ENCODE peak calls at places on chromosomes 11 and 22, in five cellular contexts. S, U, O, W and N are unnamed samples.

GRCh38 chr11:105265859-105266258 is 126.3 kb upstream of the CARD18 start:
- DNase-seq in S (no peak), W (no peak), O (no peak), U (peak), N (no peak)

GRCh38 chr11:18721576-18722292 is 4.3 kb downstream of the IGSF22 start:
- DNase-seq in W (peak), O (no peak), U (peak), S (no peak), N (peak)

GRCh38 chr11:114275295-114275694 is 20.9 kb upstream of the NNMT start:
- DNase-seq in U (no peak), W (no peak), O (peak), S (no peak), N (no peak)

GRCh38 chr11:73662445-73663157 is 16.2 kb downstream of the PLEKHB1 start:
- DNase-seq in O (no peak), W (no peak), S (no peak), U (peak), N (no peak)

GRCh38 chr11:3831378-3832239 is 9.2 kb downstream of the RHOG start:
- DNase-seq in S (no peak), O (no peak), W (no peak), U (no peak), N (no peak)

GRCh38 chr11:67022961-67023956 is at the start of gene SYT12:
- DNase-seq in O (no peak), W (no peak), S (no peak), U (peak), N (no peak)

GRCh38 chr22:17672417-17672991 is 33.9 kb downstream of the BCL2L13 start:
- DNase-seq in S (no peak), U (no peak), W (no peak), O (no peak), N (no peak)

GRCh38 chr11:128690746-128691091 is 3.2 kb upstream of the FLI1 start:
- DNase-seq in U (peak), W (no peak), S (no peak), O (no peak), N (no peak)

GRCh38 chr11:100918551-100919500 is 210.8 kb downstream of the PGR start:
- DNase-seq in O (no peak), U (no peak), W (no peak), S (no peak), N (no peak)

GRCh38 chr22:35436421-35436820 is 36.5 kb downstream of the MCM5 start:
- DNase-seq in O (no peak), W (no peak), S (no peak), U (no peak), N (no peak)

GRCh38 chr11:111520565-111520964 is 6.0 kb downstream of the HOATZ start:
- DNase-seq in U (peak), S (no peak), O (no peak), W (no peak), N (no peak)

GRCh38 chr22:30922151-30922611 is 46.4 kb downstream of the MORC2 start:
- DNase-seq in W (peak), S (no peak), O (peak), U (peak), N (peak)

GRCh38 chr11:76978818-76979217 is 55.4 kb upstream of the B3GNT6 start:
- DNase-seq in U (no peak), W (no peak), S (no peak), O (no peak), N (no peak)

GRCh38 chr22:42928969-42929837 is 72.1 kb upstream of the ARFGAP3 start:
- DNase-seq in S (no peak), U (peak), W (no peak), O (peak), N (no peak)

GRCh38 chr11:2294340-2295290 is 7.1 kb downstream of the C11orf21 start:
- DNase-seq in U (no peak), S (no peak), W (no peak), O (no peak), N (no peak)

GRCh38 chr11:15893080-15893492 is 463.3 kb downstream of the SOX6 start:
- DNase-seq in O (no peak), S (no peak), U (no peak), W (no peak), N (no peak)

GRCh38 chr11:69839516-69839915 is 20.3 kb upstream of the FGF3 start:
- DNase-seq in U (no peak), W (no peak), O (no peak), S (no peak), N (no peak)

GRCh38 chr22:37175414-37176144 is 12.5 kb downstream of the C1QTNF6 start:
- DNase-seq in O (no peak), S (no peak), U (peak), W (no peak), N (no peak)

GRCh38 chr22:45542001-45542520 is 39.4 kb downstream of the FBLN1 start:
- DNase-seq in W (no peak), U (no peak), O (no peak), S (no peak), N (no peak)

GRCh38 chr11:124754710-124755109 is 2.7 kb upstream of the VSIG2 start:
- DNase-seq in W (no peak), O (no peak), U (no peak), S (no peak), N (no peak)

GRCh38 chr11:128262463-128263345 is 324.7 kb downstream of the ETS1 start:
- DNase-seq in O (no peak), S (no peak), U (no peak), W (no peak), N (no peak)

GRCh38 chr11:124812876-124813275 is 12.7 kb upstream of the MSANTD2 start:
- DNase-seq in S (no peak), U (peak), O (no peak), W (no peak), N (no peak)

GRCh38 chr11:5818245-5818865 is 9.6 kb downstream of the OR52N2 start:
- DNase-seq in W (no peak), S (no peak), O (no peak), U (no peak), N (no peak)

GRCh38 chr22:46007848-46008261 is 30.9 kb upstream of the WNT7B start:
- DNase-seq in O (peak), U (peak), S (no peak), W (no peak), N (no peak)

GRCh38 chr11:101618691-101619090 is 34.9 kb upstream of the TRPC6 start:
- DNase-seq in W (no peak), U (peak), S (no peak), O (no peak), N (no peak)

GRCh38 chr22:31952459-31952858 is 8.1 kb downstream of the YWHAH start:
- DNase-seq in O (no peak), W (no peak), U (peak), S (no peak), N (no peak)

GRCh38 chr11:70014291-70014690 is 63.8 kb upstream of the ANO1 start:
- DNase-seq in O (no peak), S (no peak), U (no peak), W (no peak), N (no peak)

GRCh38 chr11:68845351-68846002 is 3.8 kb upstream of the CPT1A start:
- DNase-seq in S (no peak), O (peak), W (no peak), U (no peak), N (no peak)

GRCh38 chr22:46110215-46110614 is 40.1 kb upstream of the PPARA start:
- DNase-seq in S (no peak), W (no peak), O (no peak), U (peak), N (no peak)

GRCh38 chr22:49093192-49093880 is 734.3 kb downstream of the BRD1 start:
- DNase-seq in S (no peak), U (no peak), O (no peak), W (no peak), N (no peak)

GRCh38 chr22:49094151-49094550 is 733.5 kb downstream of the BRD1 start:
- DNase-seq in S (no peak), U (no peak), W (no peak), O (no peak), N (no peak)

GRCh38 chr22:49095366-49095765 is 732.3 kb downstream of the BRD1 start:
- DNase-seq in S (no peak), W (no peak), O (no peak), U (no peak), N (no peak)

GRCh38 chr22:49096476-49096875 is 731.2 kb downstream of the BRD1 start:
- DNase-seq in U (no peak), O (no peak), S (no peak), W (no peak), N (no peak)

GRCh38 chr22:49094858-49095257 is 732.8 kb downstream of the BRD1 start:
- DNase-seq in U (no peak), W (no peak), O (no peak), S (no peak), N (no peak)
- H3K27ac ChIP-seq in U (no peak), W (no peak), O (no peak), S (no peak), N (no peak)

DNA sequence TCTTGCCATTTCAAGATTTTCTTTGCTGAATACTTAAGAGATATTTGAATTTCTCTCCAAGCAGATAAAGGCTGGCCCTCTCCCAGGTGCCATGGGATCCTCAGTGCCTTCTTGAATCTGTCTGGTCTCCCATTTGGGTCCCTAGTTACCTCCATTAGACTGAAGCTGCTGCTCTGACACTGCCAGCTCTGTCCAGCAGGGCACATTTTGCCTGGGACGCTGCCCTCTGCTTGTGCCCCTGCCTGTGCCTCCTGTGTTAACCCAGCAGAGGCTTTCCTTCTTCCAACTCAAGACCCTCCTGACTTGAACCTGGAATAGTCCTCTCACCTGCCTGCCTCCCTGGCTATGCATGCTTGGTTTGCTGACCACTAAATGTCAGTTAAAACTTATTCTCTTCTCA is 406.3 kb downstream of the BUD13 start:
- DNase-seq in W (no peak), S (no peak), O (no peak), U (no peak), N (no peak)
- H3K27ac ChIP-seq in W (no peak), S (no peak), O (no peak), U (no peak), N (no peak)

DNA sequence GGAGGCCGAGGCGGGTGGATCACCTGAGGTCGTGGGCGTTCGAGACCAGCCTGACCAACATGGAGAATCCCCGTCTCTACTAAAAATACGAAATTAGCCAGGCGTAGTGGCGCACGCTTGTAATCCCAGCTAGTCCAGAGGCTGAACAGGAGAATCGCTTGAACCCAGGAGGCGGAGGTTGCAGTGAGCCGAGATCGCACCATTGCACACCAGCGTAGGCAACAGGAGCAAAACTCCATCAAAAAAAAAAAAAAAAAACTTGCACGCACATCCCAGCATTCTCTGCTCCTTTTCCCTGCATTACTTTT is 934 bp upstream of the ATL3 start:
- DNase-seq in U (no peak), S (no peak), W (no peak), O (no peak), N (no peak)
- H3K27ac ChIP-seq in U (peak), S (no peak), W (no peak), O (peak), N (peak)

GRCh38 chr22:40595497-40596234 is 40.9 kb downstream of the MRTFA start:
- DNase-seq in U (peak), S (no peak), O (no peak), W (no peak), N (no peak)

GRCh38 chr22:40593460-40594273 is 42.9 kb downstream of the MRTFA start:
- DNase-seq in W (no peak), O (no peak), S (no peak), U (no peak), N (no peak)

GRCh38 chr22:40594924-40595323 is 41.6 kb downstream of the MRTFA start:
- DNase-seq in W (no peak), S (no peak), O (no peak), U (no peak), N (no peak)

GRCh38 chr22:40592352-40593113 is 44.0 kb downstream of the MRTFA start:
- DNase-seq in O (no peak), S (no peak), U (no peak), W (no peak), N (no peak)

DNA sequence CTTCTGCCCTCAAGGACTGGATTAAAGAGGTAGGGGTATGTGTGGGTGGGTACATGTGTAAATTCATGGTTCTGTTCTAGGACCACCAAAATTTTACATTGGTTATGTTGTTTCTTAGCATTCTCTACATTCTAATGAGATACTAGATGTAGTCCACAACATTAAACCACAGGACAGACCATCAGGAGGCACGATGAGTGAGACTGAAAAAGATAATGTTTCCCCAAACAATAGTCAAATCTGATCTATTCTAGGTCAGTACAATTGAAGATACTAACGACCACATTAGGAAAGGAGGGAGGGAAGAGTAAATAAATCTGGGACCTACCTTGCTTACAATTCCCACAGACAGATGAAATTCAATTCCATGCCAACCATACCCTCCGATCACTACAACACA is 42.2 kb downstream of the MRTFA start:
- DNase-seq in O (no peak), U (no peak), S (no peak), W (no peak), N (no peak)
- H3K27ac ChIP-seq in O (no peak), U (no peak), S (no peak), W (no peak), N (no peak)

GRCh38 chr11:85086511-85087284 is 540.4 kb downstream of the DLG2 start:
- DNase-seq in S (no peak), O (no peak), W (no peak), U (peak), N (no peak)
- H3K27ac ChIP-seq in S (no peak), O (no peak), W (no peak), U (no peak), N (no peak)

GRCh38 chr11:45233121-45233803 is 52.9 kb downstream of the SYT13 start:
- DNase-seq in O (peak), W (peak), U (peak), S (no peak), N (peak)

GRCh38 chr11:45237666-45238348 is 48.3 kb downstream of the SYT13 start:
- DNase-seq in O (no peak), W (no peak), S (no peak), U (no peak), N (no peak)

GRCh38 chr11:45234306-45235006 is 51.7 kb downstream of the SYT13 start:
- DNase-seq in W (no peak), U (no peak), O (no peak), S (no peak), N (no peak)

GRCh38 chr11:45232341-45233080 is 53.6 kb downstream of the SYT13 start:
- DNase-seq in S (no peak), O (no peak), W (no peak), U (no peak), N (no peak)

DNA sequence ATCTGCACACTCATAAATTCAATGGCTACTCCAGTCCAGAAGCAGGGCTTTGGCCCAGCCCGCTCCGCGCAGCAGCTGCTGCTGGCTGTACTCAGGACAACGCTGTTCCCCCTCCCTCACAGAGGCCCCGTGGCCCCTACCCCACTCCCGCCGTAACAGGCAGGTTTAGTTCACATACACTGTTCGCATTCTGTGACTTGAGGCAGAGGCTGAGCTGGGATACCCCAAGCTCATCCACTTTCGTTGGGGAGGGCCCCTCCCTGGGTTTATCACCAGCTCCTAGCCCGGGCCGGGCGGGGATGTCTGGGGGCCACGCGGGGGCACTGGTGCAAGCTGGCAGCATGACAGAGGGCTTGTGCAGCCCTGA is 52.4 kb downstream of the SYT13 start:
- DNase-seq in U (no peak), S (no peak), W (no peak), O (no peak), N (no peak)
- H3K27ac ChIP-seq in U (no peak), S (no peak), W (no peak), O (no peak), N (no peak)

GRCh38 chr11:88537613-88538012 is 200.1 kb upstream of the CTSC start:
- DNase-seq in W (no peak), O (no peak), S (no peak), U (no peak), N (no peak)

GRCh38 chr11:88538088-88538487 is 200.6 kb upstream of the CTSC start:
- DNase-seq in W (no peak), U (peak), S (no peak), O (no peak), N (no peak)

GRCh38 chr11:88534185-88534584 is 196.6 kb upstream of the CTSC start:
- DNase-seq in U (no peak), W (no peak), S (no peak), O (no peak), N (no peak)

GRCh38 chr11:88535266-88535665 is 197.7 kb upstream of the CTSC start:
- DNase-seq in S (no peak), U (peak), O (no peak), W (no peak), N (no peak)

GRCh38 chr11:88535916-88536547 is 198.5 kb upstream of the CTSC start:
- DNase-seq in O (no peak), U (peak), S (no peak), W (no peak), N (no peak)
- H3K27ac ChIP-seq in O (peak), U (peak), S (no peak), W (no peak), N (no peak)

DNA sequence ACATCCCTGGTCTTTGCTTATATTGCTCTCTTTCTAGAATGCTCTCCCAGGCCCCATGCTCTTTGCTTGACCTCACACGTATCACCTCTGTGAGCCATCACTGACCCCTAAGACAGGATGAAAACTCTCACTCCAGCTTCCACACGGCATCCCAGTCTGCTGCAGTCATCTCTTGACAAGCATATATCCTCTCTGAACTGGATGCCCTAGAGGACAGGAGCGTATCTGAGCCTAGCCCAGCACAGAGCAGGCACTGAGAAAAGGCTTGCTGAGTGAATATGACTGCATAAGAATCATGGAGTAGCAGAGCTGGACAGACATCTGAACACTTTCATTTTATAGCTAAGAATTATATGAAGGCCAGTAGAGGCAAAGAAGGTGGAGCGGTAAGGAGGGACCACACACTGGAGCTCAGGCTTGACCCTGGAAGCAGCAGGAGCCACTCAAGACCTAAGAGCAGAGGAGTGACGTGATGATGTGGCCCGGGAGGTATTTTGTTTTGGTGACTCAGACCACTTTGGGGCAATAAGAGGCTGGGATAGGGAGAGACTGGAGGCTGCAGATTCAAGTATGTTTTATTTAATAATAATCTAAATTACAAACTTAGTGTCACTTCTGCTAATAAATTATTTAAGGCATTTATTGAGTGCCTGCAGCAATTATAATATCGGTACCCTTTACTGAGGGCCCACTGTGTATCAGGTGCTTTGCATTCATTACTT is 42.7 kb downstream of the MAP6 start:
- DNase-seq in O (no peak), S (no peak), W (no peak), U (peak), N (no peak)
- H3K27ac ChIP-seq in O (no peak), S (no peak), W (no peak), U (peak), N (no peak)